ENCODE peak calls at places on chromosomes 4 and X, in four cellular contexts. One of them, this sample, is unnamed.

GRCh38 chr4:3223986-3224748 is 24.8 kb upstream of the MSANTD1 start:
- DNase-seq in fibroblast of villous mesenchyme: no peak
- DNase-seq in NCI-H1105: no peak
- DNase-seq in amniotic stem cell: no peak
- DNase-seq in this sample: no peak

GRCh38 chr4:53016099-53016498 is 154.0 kb downstream of the RASL11B start:
- DNase-seq in fibroblast of villous mesenchyme: no peak
- DNase-seq in NCI-H1105: no peak
- DNase-seq in amniotic stem cell: no peak
- DNase-seq in this sample: no peak

GRCh38 chr4:162699629-162700028 is 467.1 kb downstream of the NAF1 start:
- DNase-seq in fibroblast of villous mesenchyme: no peak
- DNase-seq in NCI-H1105: no peak
- DNase-seq in amniotic stem cell: no peak
- DNase-seq in this sample: no peak

GRCh38 chr4:157204634-157205244 is 15.8 kb upstream of the GRIA2 start:
- DNase-seq in fibroblast of villous mesenchyme: peak
- DNase-seq in NCI-H1105: no peak
- DNase-seq in amniotic stem cell: no peak
- DNase-seq in this sample: no peak

GRCh38 chr4:186485621-186486062 is 69.7 kb downstream of the MTNR1A start:
- DNase-seq in fibroblast of villous mesenchyme: no peak
- DNase-seq in NCI-H1105: peak
- DNase-seq in amniotic stem cell: no peak
- DNase-seq in this sample: no peak

GRCh38 chrX:7059214-7059838 is 88.2 kb upstream of the STS start:
- DNase-seq in fibroblast of villous mesenchyme: no peak
- DNase-seq in NCI-H1105: no peak
- DNase-seq in amniotic stem cell: no peak
- DNase-seq in this sample: no peak

GRCh38 chr4:684611-685010 is 4.3 kb downstream of the SLC49A3 start:
- DNase-seq in fibroblast of villous mesenchyme: no peak
- DNase-seq in NCI-H1105: no peak
- DNase-seq in amniotic stem cell: no peak
- DNase-seq in this sample: no peak

GRCh38 chr4:140754918-140755810 is 1.0 kb downstream of the TBC1D9 start:
- DNase-seq in fibroblast of villous mesenchyme: no peak
- DNase-seq in NCI-H1105: no peak
- DNase-seq in amniotic stem cell: no peak
- DNase-seq in this sample: no peak

GRCh38 chrX:54416965-54417364 is 23.2 kb upstream of the TSR2 start:
- DNase-seq in fibroblast of villous mesenchyme: no peak
- DNase-seq in NCI-H1105: no peak
- DNase-seq in amniotic stem cell: no peak
- DNase-seq in this sample: no peak

GRCh38 chrX:3678287-3678686 is 35.2 kb downstream of the PRKX start:
- DNase-seq in fibroblast of villous mesenchyme: no peak
- DNase-seq in NCI-H1105: no peak
- DNase-seq in amniotic stem cell: no peak
- DNase-seq in this sample: no peak

GRCh38 chrX:64580605-64581004 is 185.4 kb upstream of the MTMR8 start:
- DNase-seq in fibroblast of villous mesenchyme: no peak
- DNase-seq in NCI-H1105: no peak
- DNase-seq in amniotic stem cell: no peak
- DNase-seq in this sample: no peak

GRCh38 chrX:14802943-14803710 is 69.7 kb downstream of the FANCB start:
- DNase-seq in fibroblast of villous mesenchyme: peak
- DNase-seq in NCI-H1105: no peak
- DNase-seq in amniotic stem cell: no peak
- DNase-seq in this sample: no peak

GRCh38 chrX:17939724-17940123 is 78.6 kb upstream of the RAI2 start:
- DNase-seq in fibroblast of villous mesenchyme: no peak
- DNase-seq in NCI-H1105: no peak
- DNase-seq in amniotic stem cell: no peak
- DNase-seq in this sample: no peak

GRCh38 chrX:6904178-6904577 is 243.3 kb upstream of the STS start:
- DNase-seq in fibroblast of villous mesenchyme: no peak
- DNase-seq in NCI-H1105: no peak
- DNase-seq in amniotic stem cell: no peak
- DNase-seq in this sample: no peak

GRCh38 chr4:189374176-189374575 is 566.5 kb upstream of the FRG1 start:
- DNase-seq in fibroblast of villous mesenchyme: no peak
- DNase-seq in NCI-H1105: no peak
- DNase-seq in amniotic stem cell: no peak
- DNase-seq in this sample: no peak

GRCh38 chr4:168318266-168318895 is at the start of gene DDX60:
- DNase-seq in fibroblast of villous mesenchyme: peak
- DNase-seq in NCI-H1105: peak
- DNase-seq in amniotic stem cell: peak
- DNase-seq in this sample: peak

GRCh38 chr4:68874507-68874906 is 58.7 kb downstream of the UGT2B10 start:
- DNase-seq in fibroblast of villous mesenchyme: no peak
- DNase-seq in NCI-H1105: no peak
- DNase-seq in amniotic stem cell: no peak
- DNase-seq in this sample: no peak

GRCh38 chr4:2252530-2252924 is 9.4 kb downstream of the MXD4 start:
- DNase-seq in fibroblast of villous mesenchyme: no peak
- DNase-seq in NCI-H1105: no peak
- DNase-seq in amniotic stem cell: no peak
- DNase-seq in this sample: no peak

GRCh38 chr4:8019396-8020365 is 80.0 kb upstream of the AFAP1 start:
- DNase-seq in fibroblast of villous mesenchyme: no peak
- DNase-seq in NCI-H1105: no peak
- DNase-seq in amniotic stem cell: no peak
- DNase-seq in this sample: no peak

GRCh38 chrX:28920141-28920540 is 332.9 kb downstream of the IL1RAPL1 start:
- DNase-seq in fibroblast of villous mesenchyme: no peak
- DNase-seq in NCI-H1105: no peak
- DNase-seq in amniotic stem cell: no peak
- DNase-seq in this sample: no peak